ENCODE peak calls at places on chromosomes 7 and 10, in six cellular contexts. R, J, S, N, T and D are unnamed samples.

GRCh38 chr7:150965273-150965830 is 12.8 kb downstream of the KCNH2 start:
- DNase-seq in R (no peak), J (no peak), S (peak; percentile 34), N (no peak), T (no peak), D (no peak)

GRCh38 chr7:98434087-98434486 is 33.2 kb upstream of the BAIAP2L1 start:
- DNase-seq in R (no peak), J (no peak), S (peak; percentile 25), N (no peak), T (no peak), D (no peak)

GRCh38 chr7:16671811-16672210 is 25.8 kb downstream of the BZW2 start:
- DNase-seq in R (no peak), J (no peak), S (no peak), N (no peak), T (no peak), D (no peak)

GRCh38 chr7:148483515-148483914 is 107.1 kb upstream of the C7orf33 start:
- DNase-seq in R (no peak), J (no peak), S (no peak), N (no peak), T (no peak), D (peak; percentile 36)

GRCh38 chr7:121099572-121099971 is 111.1 kb downstream of the CPED1 start:
- DNase-seq in R (no peak), J (no peak), S (no peak), N (no peak), T (no peak), D (no peak)

GRCh38 chr10:94238006-94238617 is 124.6 kb downstream of the NOC3L start:
- DNase-seq in R (peak; percentile 77), J (no peak), S (no peak), N (no peak), T (no peak), D (no peak)

GRCh38 chr10:6037975-6038624 is 24.1 kb downstream of the IL2RA start:
- DNase-seq in R (no peak), J (no peak), S (no peak), N (no peak), T (no peak), D (no peak)

GRCh38 chr7:26918241-26918640 is 53.9 kb upstream of the SKAP2 start:
- DNase-seq in R (no peak), J (no peak), S (no peak), N (no peak), T (no peak), D (no peak)

GRCh38 chr7:85160223-85160622 is 26.6 kb downstream of the SEMA3D start:
- DNase-seq in R (no peak), J (no peak), S (no peak), N (no peak), T (no peak), D (no peak)

GRCh38 chr10:86261933-86262665 is 104.5 kb downstream of the GRID1 start:
- DNase-seq in R (peak; percentile 82), J (no peak), S (peak; percentile 70), N (peak; percentile 66), T (peak; percentile 16), D (peak; percentile 42)

GRCh38 chr10:660413-660979 is 29.0 kb downstream of the DIP2C start:
- DNase-seq in R (peak; percentile 67), J (no peak), S (no peak), N (no peak), T (no peak), D (no peak)

DNA sequence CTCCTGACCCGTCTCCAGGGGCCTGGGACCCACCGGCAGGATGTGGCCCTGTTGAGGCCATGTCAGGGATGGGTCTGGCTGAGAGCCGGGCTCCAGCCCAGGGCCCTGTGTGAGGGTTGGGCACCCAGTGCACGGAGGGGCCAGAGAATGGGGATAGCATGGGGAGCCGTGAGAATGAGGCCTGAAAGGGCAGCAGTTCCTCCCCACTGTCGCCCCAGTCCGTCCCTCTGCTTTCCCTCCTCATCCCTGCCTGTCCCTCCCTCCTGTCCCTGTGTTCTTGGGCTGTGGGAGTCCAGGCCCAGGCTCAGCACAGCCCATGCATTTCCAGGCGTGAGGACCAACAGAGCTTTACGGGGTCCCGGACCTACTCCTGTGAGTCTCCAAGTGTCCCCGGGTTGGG is 9.6 kb downstream of the LAT2 start:
- DNase-seq in R (no peak), J (no peak), S (no peak), N (no peak), T (no peak), D (no peak)
- TF ChIP-seq POLR2A in R (no peak), J (no peak), S (peak; percentile 26), N (no peak), T (no peak), D (no peak)

GRCh38 chr10:131852823-131853609 is 47.8 kb upstream of the PPP2R2D start:
- DNase-seq in R (no peak), J (no peak), S (no peak), N (no peak), T (no peak), D (no peak)
- TF ChIP-seq POLR2A in R (no peak), J (no peak), S (no peak), N (no peak), T (no peak), D (no peak)

DNA sequence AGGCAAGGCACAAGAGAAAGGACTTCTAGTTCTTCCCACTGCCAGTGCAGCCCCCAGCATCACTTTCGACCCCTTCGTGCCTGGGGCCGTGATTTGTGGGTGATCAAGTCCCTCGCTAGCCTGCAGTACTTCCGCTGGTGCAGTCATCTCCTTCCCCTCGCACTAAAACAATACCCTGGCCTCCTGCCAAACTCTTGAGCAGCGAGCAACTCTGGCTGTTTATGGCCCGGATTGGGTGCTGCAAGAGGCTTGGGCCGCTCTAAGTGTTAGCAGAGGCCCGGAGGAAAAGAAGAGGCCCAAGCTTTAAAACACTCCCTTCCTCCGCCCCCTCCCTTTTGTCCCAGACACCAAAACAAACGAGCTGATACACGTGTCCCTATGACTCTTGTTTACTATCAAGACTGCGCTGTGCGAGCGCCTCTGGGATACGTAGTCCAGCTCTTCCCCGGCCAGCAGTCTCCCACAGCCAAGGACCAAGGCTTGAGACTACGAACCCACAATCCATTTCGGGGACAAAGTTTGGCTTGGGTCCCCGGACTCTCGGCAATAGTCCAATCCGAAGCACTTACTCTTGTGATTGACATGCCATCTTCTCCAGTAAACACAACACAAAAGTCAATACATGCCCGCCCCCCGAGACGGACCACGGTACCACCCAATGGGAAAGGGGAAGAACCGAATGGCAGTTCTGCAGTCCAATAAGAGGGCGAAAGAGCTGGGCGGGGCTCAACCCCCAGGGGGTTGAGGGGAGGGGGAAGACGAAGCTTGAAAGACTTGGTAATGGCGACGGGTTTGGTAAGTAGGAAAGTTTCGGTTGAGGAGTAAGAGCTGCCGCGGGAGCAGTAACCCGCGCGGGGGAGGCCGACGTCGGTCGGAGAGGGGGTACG is at the start of gene HBP1:
- DNase-seq in R (peak; percentile 99), J (peak; percentile 100), S (peak; percentile 100), N (peak; percentile 97), T (peak; percentile 100), D (peak; percentile 99)
- TF ChIP-seq POLR2A in R (peak; percentile 84), J (peak; percentile 67), S (peak; percentile 44), N (no peak), T (peak; percentile 85), D (no peak)

DNA sequence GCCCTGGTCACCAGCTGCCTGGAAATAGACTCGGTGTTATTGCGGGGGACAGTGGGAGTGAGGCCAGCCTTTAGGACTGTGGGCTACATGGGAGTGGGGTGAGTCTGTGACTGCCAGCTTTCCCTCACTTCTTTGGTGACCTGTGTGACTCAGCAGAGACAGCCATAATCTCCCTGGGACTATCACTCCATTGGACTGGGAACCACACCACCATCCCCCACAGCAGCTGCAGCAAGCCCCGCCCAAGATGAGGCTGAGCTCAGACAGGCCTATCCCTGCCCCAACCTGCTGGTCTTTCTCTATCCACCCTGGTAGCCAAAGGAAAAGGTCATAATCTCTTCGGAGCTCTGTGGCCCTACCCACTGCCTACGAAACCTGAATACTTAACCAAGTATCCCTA is 263.2 kb downstream of the FZD1 start:
- DNase-seq in R (no peak), J (no peak), S (no peak), N (no peak), T (no peak), D (no peak)
- TF ChIP-seq POLR2A in R (no peak), J (no peak), S (no peak), N (no peak), T (no peak), D (no peak)

DNA sequence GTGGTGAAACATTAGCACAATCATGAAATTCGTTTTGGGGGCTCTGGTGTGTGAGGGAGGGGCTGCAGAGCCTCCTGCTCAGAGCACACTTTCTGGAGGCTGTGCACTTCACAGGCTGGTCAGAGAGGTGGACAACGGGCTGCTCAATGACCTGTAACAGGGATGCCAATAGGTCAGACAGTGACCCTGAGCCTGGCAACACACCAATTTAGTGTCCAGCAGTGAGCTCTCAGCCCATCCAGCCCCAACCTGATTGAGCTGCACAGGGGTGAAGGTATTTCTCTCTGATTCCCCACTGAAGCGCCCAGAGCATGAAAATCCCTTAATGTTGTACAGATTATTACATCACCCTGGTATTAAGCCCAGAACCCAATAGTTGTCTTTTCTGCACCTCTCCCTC is 191.3 kb upstream of the ZNF32 start:
- DNase-seq in R (no peak), J (no peak), S (no peak), N (no peak), T (no peak), D (no peak)
- TF ChIP-seq POLR2A in R (no peak), J (no peak), S (no peak), N (no peak), T (no peak), D (no peak)

DNA sequence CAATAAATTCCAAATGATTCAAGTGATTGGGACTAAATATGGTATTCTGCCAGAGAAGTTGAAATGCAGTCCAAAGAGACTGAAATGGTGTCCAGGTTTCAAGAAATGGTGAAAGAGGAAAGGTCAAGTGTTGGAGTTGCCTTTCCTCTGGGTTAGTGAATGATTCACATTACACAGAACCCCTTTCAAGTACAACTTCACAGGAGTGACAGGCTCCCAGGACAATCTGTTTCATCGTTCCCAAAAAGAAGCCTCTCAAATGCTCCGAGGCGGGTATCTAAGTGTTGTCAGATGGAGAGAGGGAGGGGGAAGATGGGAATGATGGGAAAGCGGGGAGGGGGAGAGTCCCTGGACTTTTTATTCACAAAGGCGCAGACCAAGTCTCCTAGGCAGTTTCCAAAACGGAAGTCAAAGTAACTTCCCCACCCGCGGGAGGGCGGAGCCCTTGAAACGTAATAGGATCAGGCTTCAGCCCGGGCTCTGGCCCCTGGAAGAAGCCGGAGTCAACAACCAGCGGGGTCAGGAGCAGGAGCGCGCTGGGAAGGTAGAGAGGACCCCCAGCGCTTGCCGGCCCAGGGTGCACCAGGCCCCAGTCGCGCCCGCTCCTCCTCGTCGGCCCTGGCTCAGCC is 743 bp downstream of the SLC25A13 start:
- DNase-seq in R (peak; percentile 85), J (peak; percentile 83), S (peak; percentile 91), N (peak; percentile 84), T (peak; percentile 75), D (peak; percentile 88)
- TF ChIP-seq POLR2A in R (peak; percentile 44), J (peak; percentile 28), S (peak; percentile 63), N (peak; percentile 54), T (no peak), D (no peak)